ENCODE peak calls at places on chromosomes 6 and 20, in four cellular contexts. P is H7; W is activated CD8-positive, alpha-beta T cell treated with anti-CD3 and anti-CD28 coated beads, Interleukin-2, amount 10 ng/mL, durations not matched to agents 7 days and 5 days; T is tibial nerve. F is an unnamed sample.

GRCh38 chr6:3231213-3232016 is 4.0 kb upstream of the TUBB2B start:
- DNase-seq in W (no peak), P (peak; percentile 86), T (peak; percentile 86), F (peak; percentile 75)

GRCh38 chr6:9428416-9429172 is 986.3 kb downstream of the TFAP2A start:
- DNase-seq in T (no peak), P (no peak), W (no peak), F (no peak)

GRCh38 chr6:112665815-112666214 is 318.7 kb downstream of the RFPL4B start:
- DNase-seq in P (no peak), T (no peak), W (no peak), F (no peak)

GRCh38 chr6:117481278-117481925 is 1.1 kb upstream of the DCBLD1 start:
- DNase-seq in P (peak; percentile 41), T (no peak), W (peak; percentile 31), F (peak; percentile 36)

GRCh38 chr6:73152998-73153757 is 72.1 kb downstream of the KHDC1L start:
- DNase-seq in T (no peak), P (no peak), W (no peak), F (no peak)

GRCh38 chr6:125717120-125717731 is 32.2 kb upstream of the HEY2 start:
- DNase-seq in T (no peak), W (no peak), P (no peak), F (no peak)

GRCh38 chr20:59788196-59788735 is 145.2 kb downstream of the SYCP2 start:
- DNase-seq in P (no peak), W (no peak), T (no peak), F (peak; percentile 12)

GRCh38 chr20:8094845-8095244 is 37.2 kb upstream of the PLCB1 start:
- DNase-seq in P (no peak), W (no peak), T (no peak), F (no peak)

GRCh38 chr6:43014434-43014909 is 423 bp downstream of the KLHDC3 start:
- DNase-seq in T (no peak), P (no peak), W (no peak), F (no peak)

GRCh38 chr6:31007694-31008093 is 2.6 kb upstream of the MUC22 start:
- DNase-seq in W (no peak), T (no peak), P (no peak), F (no peak)

GRCh38 chr6:73511796-73512195 is 9.0 kb downstream of the EEF1A1 start:
- DNase-seq in P (no peak), W (no peak), T (no peak), F (peak; percentile 39)